ENCODE peak calls at places on chromosomes 7 and 10, in eight cellular contexts. S is ascending aorta; N is upper lobe of left lung; B is K562; E is A549; G is CD8-positive, alpha-beta T cell; K is left ventricle myocardium inferior; L is vagina. Z is an unnamed sample.

GRCh38 chr10:92689663-92690210 is at the start of gene HHEX:
- DNase-seq in S (peak), N (peak), B (peak), E (peak), G (no peak), K (peak), L (no peak), Z (no peak)

GRCh38 chr10:91689731-91690168 is 56.9 kb upstream of the PPP1R3C start:
- DNase-seq in S (peak), N (peak), B (no peak), E (no peak), G (no peak), K (peak), L (no peak), Z (no peak)

GRCh38 chr10:47241946-47242900 is 57.8 kb upstream of the GDF10 start:
- DNase-seq in S (peak), N (no peak), B (no peak), E (no peak), G (no peak), K (no peak), L (peak), Z (no peak)

GRCh38 chr10:108465871-108466641 is 1301.5 kb upstream of the SORCS1 start:
- DNase-seq in S (peak), N (peak), B (no peak), E (no peak), G (no peak), K (peak), L (no peak), Z (no peak)

GRCh38 chr10:91247360-91248111 is 27.1 kb downstream of the PCGF5 start:
- DNase-seq in S (peak), N (peak), B (no peak), E (no peak), G (no peak), K (no peak), L (no peak), Z (no peak)

GRCh38 chr7:45596665-45597095 is 22.5 kb downstream of the ADCY1 start:
- DNase-seq in S (no peak), N (no peak), B (no peak), E (no peak), G (no peak), K (no peak), L (peak), Z (no peak)

GRCh38 chr7:106779877-106780276 is 85.2 kb upstream of the PIK3CG start:
- DNase-seq in S (no peak), N (no peak), B (peak), E (peak), G (no peak), K (no peak), L (no peak), Z (no peak)

GRCh38 chr10:27319752-27320561 is 79.4 kb upstream of the ACBD5 start:
- DNase-seq in S (peak), N (peak), B (peak), E (peak), G (no peak), K (peak), L (peak), Z (no peak)

GRCh38 chr10:120749032-120749431 is 102.1 kb upstream of the WDR11 start:
- DNase-seq in S (no peak), N (no peak), B (no peak), E (no peak), G (no peak), K (no peak), L (no peak), Z (no peak)

GRCh38 chr7:42763137-42763551 is 148.7 kb downstream of the C7orf25 start:
- DNase-seq in S (no peak), N (no peak), B (no peak), E (no peak), G (no peak), K (no peak), L (no peak), Z (no peak)

GRCh38 chr10:118444016-118444415 is 101.9 kb upstream of the FAM204A start:
- DNase-seq in S (no peak), N (no peak), B (no peak), E (no peak), G (no peak), K (no peak), L (no peak), Z (no peak)

GRCh38 chr7:123846217-123846891 is 1.4 kb downstream of the HYAL4 start:
- DNase-seq in S (no peak), N (no peak), B (no peak), E (no peak), G (no peak), K (no peak), L (no peak), Z (no peak)

GRCh38 chr10:122052702-122053101 is 63.7 kb downstream of the TACC2 start:
- DNase-seq in S (no peak), N (no peak), B (no peak), E (no peak), G (no peak), K (no peak), L (no peak), Z (no peak)

GRCh38 chr10:128871671-128872231 is 595.3 kb upstream of the MGMT start:
- DNase-seq in S (no peak), N (no peak), B (no peak), E (no peak), G (no peak), K (no peak), L (peak), Z (no peak)

GRCh38 chr7:123632808-123633207 is 22.9 kb upstream of the LMOD2 start:
- DNase-seq in S (no peak), N (no peak), B (no peak), E (no peak), G (no peak), K (no peak), L (no peak), Z (no peak)

GRCh38 chr7:46603780-46604725 is 683.0 kb upstream of the IGFBP3 start:
- DNase-seq in S (peak), N (peak), B (no peak), E (no peak), G (no peak), K (peak), L (peak), Z (no peak)

GRCh38 chr7:101428093-101428866 is 65.6 kb downstream of the COL26A1 start:
- DNase-seq in S (no peak), N (no peak), B (no peak), E (no peak), G (no peak), K (no peak), L (no peak), Z (no peak)

GRCh38 chr10:42615419-42615818 is 23.0 kb downstream of the ZNF33B start:
- DNase-seq in S (no peak), N (no peak), B (no peak), E (no peak), G (no peak), K (no peak), L (no peak), Z (no peak)

GRCh38 chr7:31938650-31939049 is 131.6 kb downstream of the PDE1C start:
- DNase-seq in S (no peak), N (no peak), B (no peak), E (peak), G (no peak), K (no peak), L (no peak), Z (no peak)

GRCh38 chr10:20993387-20994170 is 96.5 kb upstream of the NEBL start:
- DNase-seq in S (no peak), N (no peak), B (peak), E (no peak), G (no peak), K (no peak), L (no peak), Z (no peak)

GRCh38 chr7:34034728-34035127 is 129.4 kb downstream of the BMPER start:
- DNase-seq in S (no peak), N (no peak), B (no peak), E (no peak), G (no peak), K (no peak), L (no peak), Z (no peak)

GRCh38 chr7:24926623-24927539 is 53.1 kb downstream of the OSBPL3 start:
- DNase-seq in S (no peak), N (no peak), B (no peak), E (no peak), G (no peak), K (no peak), L (no peak), Z (no peak)

GRCh38 chr7:112359086-112359485 is 91.2 kb upstream of the IFRD1 start:
- DNase-seq in S (no peak), N (no peak), B (no peak), E (no peak), G (no peak), K (no peak), L (no peak), Z (no peak)

GRCh38 chr7:26151096-26151495 is 902 bp upstream of the NFE2L3 start:
- DNase-seq in S (no peak), N (no peak), B (no peak), E (no peak), G (no peak), K (no peak), L (no peak), Z (no peak)

GRCh38 chr7:24980695-24981543 is 941 bp upstream of the OSBPL3 start:
- DNase-seq in S (no peak), N (peak), B (no peak), E (peak), G (no peak), K (no peak), L (peak), Z (no peak)

GRCh38 chr10:86970887-86971145 is 2.5 kb downstream of the ADIRF start:
- DNase-seq in S (no peak), N (no peak), B (no peak), E (no peak), G (no peak), K (no peak), L (no peak), Z (no peak)

GRCh38 chr10:35375091-35375765 is 38.9 kb downstream of the CCNY start:
- DNase-seq in S (no peak), N (no peak), B (no peak), E (no peak), G (no peak), K (no peak), L (no peak), Z (no peak)

GRCh38 chr10:35369049-35369760 is 32.9 kb downstream of the CCNY start:
- DNase-seq in S (no peak), N (no peak), B (no peak), E (no peak), G (no peak), K (no peak), L (no peak), Z (no peak)

GRCh38 chr10:35368485-35369048 is 32.3 kb downstream of the CCNY start:
- DNase-seq in S (no peak), N (no peak), B (peak), E (no peak), G (no peak), K (no peak), L (no peak), Z (no peak)

GRCh38 chr10:35371731-35372130 is 35.4 kb downstream of the CCNY start:
- DNase-seq in S (no peak), N (no peak), B (no peak), E (no peak), G (no peak), K (no peak), L (no peak), Z (no peak)

DNA sequence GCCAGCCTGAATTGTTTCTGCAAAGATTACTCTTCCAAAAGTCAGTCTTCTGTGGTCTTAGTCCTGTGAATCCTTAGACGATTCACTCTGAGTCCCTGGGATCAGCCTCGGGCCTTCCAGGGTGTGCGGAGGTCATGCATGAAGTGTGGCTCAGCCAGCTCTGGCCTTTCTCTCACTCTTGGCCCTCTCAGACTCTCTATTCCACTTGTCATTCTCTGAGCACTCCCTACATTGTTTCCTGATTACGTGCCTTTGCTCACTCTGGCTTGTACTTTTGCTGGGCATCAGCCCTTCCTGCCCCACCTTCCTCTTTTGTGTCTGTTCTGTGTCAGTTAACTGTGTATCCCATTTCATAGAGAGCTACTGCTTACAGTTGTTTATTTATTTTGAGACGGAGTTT is 36.0 kb downstream of the CCNY start:
- DNase-seq in S (no peak), N (peak), B (no peak), E (no peak), G (no peak), K (peak), L (no peak), Z (no peak)
- H3K27ac ChIP-seq in S (no peak), N (peak), B (no peak), E (no peak), G (no peak), K (peak), L (peak), Z (no peak)

GRCh38 chr10:10315989-10316388 is 701.7 kb upstream of the CELF2 start:
- DNase-seq in S (no peak), N (no peak), B (no peak), E (no peak), G (no peak), K (no peak), L (no peak), Z (no peak)

GRCh38 chr10:10307551-10307950 is 710.1 kb upstream of the CELF2 start:
- DNase-seq in S (no peak), N (no peak), B (no peak), E (no peak), G (no peak), K (no peak), L (no peak), Z (no peak)

GRCh38 chr10:10317151-10317550 is 700.5 kb upstream of the CELF2 start:
- DNase-seq in S (no peak), N (no peak), B (no peak), E (no peak), G (no peak), K (no peak), L (no peak), Z (no peak)

GRCh38 chr10:10313099-10313875 is 704.4 kb upstream of the CELF2 start:
- DNase-seq in S (no peak), N (no peak), B (no peak), E (no peak), G (no peak), K (no peak), L (no peak), Z (no peak)

DNA sequence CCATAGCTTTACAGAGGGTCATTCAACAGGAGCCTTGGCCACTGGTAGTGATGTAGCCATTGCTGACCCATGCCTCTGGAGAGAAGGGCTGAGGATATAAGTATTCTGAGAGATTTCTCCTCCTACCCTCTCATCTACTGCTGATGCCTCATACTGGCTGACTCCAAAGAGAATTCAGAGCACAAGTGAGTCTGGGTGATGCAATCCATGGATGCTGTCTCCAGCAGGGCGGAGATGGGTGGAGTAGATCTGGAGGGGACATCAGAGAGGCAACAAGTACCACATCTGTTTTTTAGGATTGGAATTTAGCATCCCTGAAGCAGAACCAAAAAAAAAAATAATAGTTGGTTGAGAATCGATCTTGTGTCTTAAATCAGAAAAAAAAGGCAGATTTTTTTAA is 705.7 kb upstream of the CELF2 start:
- DNase-seq in S (no peak), N (no peak), B (no peak), E (no peak), G (no peak), K (no peak), L (no peak), Z (no peak)
- H3K27ac ChIP-seq in S (no peak), N (no peak), B (no peak), E (no peak), G (no peak), K (no peak), L (no peak), Z (no peak)

DNA sequence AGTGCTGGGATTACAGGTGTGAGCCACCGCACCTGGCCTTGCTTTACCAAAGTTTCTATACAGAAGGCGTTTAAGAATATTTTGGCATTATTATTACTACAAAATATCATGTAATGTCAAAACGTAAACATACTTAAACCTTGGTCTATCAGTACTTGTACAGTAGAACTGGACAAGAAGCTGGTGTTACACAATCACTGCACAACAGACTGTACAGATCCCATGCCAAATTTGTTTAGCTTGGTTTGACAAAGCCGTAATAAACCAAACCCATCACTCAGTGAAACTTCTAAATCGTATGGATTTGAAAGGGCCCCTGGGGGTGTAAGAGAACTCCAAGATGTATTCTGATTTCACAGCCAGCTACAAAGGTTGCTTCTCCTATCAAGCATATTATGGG is 51.8 kb upstream of the RHEB start:
- DNase-seq in S (no peak), N (no peak), B (no peak), E (no peak), G (no peak), K (no peak), L (peak), Z (no peak)
- H3K27ac ChIP-seq in S (no peak), N (no peak), B (no peak), E (no peak), G (no peak), K (no peak), L (no peak), Z (no peak)

DNA sequence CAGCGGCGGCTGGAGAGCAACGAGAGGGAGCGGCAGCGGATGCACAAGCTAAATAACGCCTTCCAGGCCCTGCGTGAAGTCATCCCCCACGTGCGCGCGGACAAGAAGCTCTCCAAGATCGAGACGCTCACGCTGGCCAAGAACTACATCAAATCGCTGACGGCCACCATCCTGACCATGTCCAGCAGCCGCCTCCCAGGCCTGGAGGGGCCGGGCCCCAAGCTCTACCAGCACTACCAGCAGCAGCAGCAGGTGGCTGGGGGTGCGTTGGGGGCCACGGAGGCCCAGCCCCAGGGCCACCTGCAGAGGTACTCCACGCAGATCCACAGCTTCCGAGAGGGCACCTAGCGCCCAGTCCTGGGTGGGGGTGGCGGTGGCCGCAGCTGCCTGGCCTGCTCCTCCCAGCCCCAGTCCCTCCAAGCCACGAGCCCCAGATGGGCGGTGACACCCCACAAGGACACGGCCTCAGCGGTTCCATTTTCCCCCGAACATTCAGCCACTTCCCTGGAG is 1.3 kb downstream of the BHLHA15 start:
- DNase-seq in S (peak), N (peak), B (no peak), E (no peak), G (no peak), K (no peak), L (no peak), Z (no peak)
- H3K27ac ChIP-seq in S (no peak), N (no peak), B (no peak), E (no peak), G (no peak), K (no peak), L (no peak), Z (no peak)

Z was measured in substantia nigra.